ENCODE peak calls at places on chromosome 17, in six cellular contexts. One of them, this sample, is unnamed.
A peak's percentile ranks its signal among the peaks of the same experiment; 100 is the strongest.

GRCh38 chr17:30961213-30962188 is 9.3 kb upstream of the RNF135 start:
- DNase-seq in mesendoderm: no peak
- DNase-seq in H9: no peak
- DNase-seq in H1: no peak
- DNase-seq in MM.1S: peak; percentile 75
- DNase-seq in IMR-90: peak; percentile 34
- DNase-seq in this sample: no peak

GRCh38 chr17:49987681-49988441 is 7.2 kb downstream of the DLX3 start:
- DNase-seq in IMR-90: no peak
- DNase-seq in H9: peak; percentile 50
- DNase-seq in MM.1S: no peak
- DNase-seq in H1: peak; percentile 51
- DNase-seq in mesendoderm: peak; percentile 42
- DNase-seq in this sample: no peak

GRCh38 chr17:28655160-28655559 is 6.5 kb downstream of the SDF2 start:
- DNase-seq in IMR-90: no peak
- DNase-seq in H1: no peak
- DNase-seq in mesendoderm: no peak
- DNase-seq in MM.1S: peak; percentile 66
- DNase-seq in H9: no peak
- DNase-seq in this sample: no peak

GRCh38 chr17:39134878-39135277 is 16.6 kb downstream of the PLXDC1 start:
- DNase-seq in MM.1S: no peak
- DNase-seq in H9: no peak
- DNase-seq in mesendoderm: no peak
- DNase-seq in H1: no peak
- DNase-seq in IMR-90: peak; percentile 64
- DNase-seq in this sample: no peak

GRCh38 chr17:64661981-64662773 is at the start of gene SMURF2:
- DNase-seq in mesendoderm: peak; percentile 84
- DNase-seq in IMR-90: peak; percentile 61
- DNase-seq in MM.1S: peak; percentile 73
- DNase-seq in H1: peak; percentile 83
- DNase-seq in H9: peak; percentile 90
- DNase-seq in this sample: no peak

GRCh38 chr17:3917391-3917931 is 1.2 kb upstream of the P2RX1 start:
- DNase-seq in IMR-90: peak; percentile 30
- DNase-seq in H1: no peak
- DNase-seq in H9: no peak
- DNase-seq in mesendoderm: no peak
- DNase-seq in MM.1S: no peak
- DNase-seq in this sample: no peak

GRCh38 chr17:40191237-40192208 is 14.3 kb downstream of the RAPGEFL1 start:
- DNase-seq in mesendoderm: peak; percentile 85
- DNase-seq in IMR-90: peak; percentile 76
- DNase-seq in H9: peak; percentile 93
- DNase-seq in H1: peak; percentile 87
- DNase-seq in MM.1S: peak; percentile 75
- DNase-seq in this sample: no peak

GRCh38 chr17:18980682-18981384 is 23.7 kb downstream of the FAM83G start:
- DNase-seq in H1: no peak
- DNase-seq in mesendoderm: peak; percentile 72
- DNase-seq in H9: no peak
- DNase-seq in IMR-90: peak; percentile 88
- DNase-seq in MM.1S: no peak
- DNase-seq in this sample: no peak

GRCh38 chr17:978110-979093 is 1.2 kb downstream of the NXN start:
- DNase-seq in H1: peak; percentile 61
- DNase-seq in H9: no peak
- DNase-seq in IMR-90: peak; percentile 61
- DNase-seq in MM.1S: no peak
- DNase-seq in mesendoderm: peak; percentile 48
- DNase-seq in this sample: no peak

GRCh38 chr17:17549732-17550366 is 41.7 kb downstream of the PEMT start:
- DNase-seq in mesendoderm: no peak
- DNase-seq in MM.1S: no peak
- DNase-seq in H1: no peak
- DNase-seq in IMR-90: no peak
- DNase-seq in H9: no peak
- DNase-seq in this sample: no peak

GRCh38 chr17:77429985-77430752 is 289.4 kb downstream of the SEC14L1 start:
- DNase-seq in mesendoderm: peak; percentile 99
- DNase-seq in H1: peak; percentile 95
- DNase-seq in IMR-90: peak; percentile 99
- DNase-seq in MM.1S: peak; percentile 71
- DNase-seq in H9: peak; percentile 98
- DNase-seq in this sample: peak; percentile 62

GRCh38 chr17:77427471-77427991 is 286.8 kb downstream of the SEC14L1 start:
- DNase-seq in mesendoderm: no peak
- DNase-seq in MM.1S: no peak
- DNase-seq in IMR-90: peak; percentile 89
- DNase-seq in H9: no peak
- DNase-seq in H1: no peak
- DNase-seq in this sample: no peak

GRCh38 chr17:77428901-77429734 is 288.3 kb downstream of the SEC14L1 start:
- DNase-seq in H9: no peak
- DNase-seq in mesendoderm: no peak
- DNase-seq in H1: no peak
- DNase-seq in IMR-90: no peak
- DNase-seq in MM.1S: no peak
- DNase-seq in this sample: no peak

GRCh38 chr17:77428020-77428781 is 287.4 kb downstream of the SEC14L1 start:
- DNase-seq in H1: no peak
- DNase-seq in H9: no peak
- DNase-seq in mesendoderm: no peak
- DNase-seq in MM.1S: no peak
- DNase-seq in IMR-90: no peak
- DNase-seq in this sample: no peak

GRCh38 chr17:77429735-77429984 is 288.9 kb downstream of the SEC14L1 start:
- DNase-seq in H9: no peak
- DNase-seq in mesendoderm: no peak
- DNase-seq in H1: no peak
- DNase-seq in IMR-90: no peak
- DNase-seq in MM.1S: no peak
- DNase-seq in this sample: no peak
- H3K27ac ChIP-seq in H9: no peak overlapping the region
- H3K27ac ChIP-seq in mesendoderm: no peak overlapping the region
- H3K27ac ChIP-seq in H1: no peak overlapping the region
- H3K27ac ChIP-seq in IMR-90: peak overlapping the region; percentile 66
- H3K27ac ChIP-seq in MM.1S: no peak overlapping the region
- H3K27ac ChIP-seq in this sample: peak overlapping the region; percentile 41

GRCh38 chr17:48441862-48442261 is 11.8 kb upstream of the SKAP1 start:
- DNase-seq in mesendoderm: no peak
- DNase-seq in MM.1S: no peak
- DNase-seq in H9: no peak
- DNase-seq in IMR-90: no peak
- DNase-seq in H1: no peak
- DNase-seq in this sample: no peak
- H3K27ac ChIP-seq in mesendoderm: no peak overlapping the region
- H3K27ac ChIP-seq in MM.1S: peak overlapping the region; percentile 87
- H3K27ac ChIP-seq in H9: no peak overlapping the region
- H3K27ac ChIP-seq in IMR-90: no peak overlapping the region
- H3K27ac ChIP-seq in H1: no peak overlapping the region
- H3K27ac ChIP-seq in this sample: no peak overlapping the region

GRCh38 chr17:82870541-82870940 is 30.7 kb upstream of the ZNF750 start:
- DNase-seq in mesendoderm: no peak
- DNase-seq in H1: no peak
- DNase-seq in MM.1S: no peak
- DNase-seq in H9: no peak
- DNase-seq in IMR-90: no peak
- DNase-seq in this sample: no peak

GRCh38 chr17:82871056-82871775 is 31.4 kb upstream of the ZNF750 start:
- DNase-seq in IMR-90: no peak
- DNase-seq in MM.1S: no peak
- DNase-seq in mesendoderm: no peak
- DNase-seq in H9: no peak
- DNase-seq in H1: no peak
- DNase-seq in this sample: no peak

GRCh38 chr17:82872591-82873520 is 33.0 kb upstream of the ZNF750 start:
- DNase-seq in mesendoderm: no peak
- DNase-seq in MM.1S: no peak
- DNase-seq in H9: no peak
- DNase-seq in H1: no peak
- DNase-seq in IMR-90: no peak
- DNase-seq in this sample: no peak

GRCh38 chr17:82873521-82873920 is 33.7 kb upstream of the ZNF750 start:
- DNase-seq in IMR-90: no peak
- DNase-seq in MM.1S: no peak
- DNase-seq in H1: no peak
- DNase-seq in H9: no peak
- DNase-seq in mesendoderm: no peak
- DNase-seq in this sample: no peak

GRCh38 chr17:82871776-82872561 is 32.1 kb upstream of the ZNF750 start:
- DNase-seq in H1: no peak
- DNase-seq in H9: no peak
- DNase-seq in MM.1S: no peak
- DNase-seq in mesendoderm: no peak
- DNase-seq in IMR-90: no peak
- DNase-seq in this sample: no peak
- H3K27ac ChIP-seq in H1: no peak overlapping the region
- H3K27ac ChIP-seq in H9: no peak overlapping the region
- H3K27ac ChIP-seq in MM.1S: no peak overlapping the region
- H3K27ac ChIP-seq in mesendoderm: no peak overlapping the region
- H3K27ac ChIP-seq in IMR-90: no peak overlapping the region
- H3K27ac ChIP-seq in this sample: no peak overlapping the region

DNA sequence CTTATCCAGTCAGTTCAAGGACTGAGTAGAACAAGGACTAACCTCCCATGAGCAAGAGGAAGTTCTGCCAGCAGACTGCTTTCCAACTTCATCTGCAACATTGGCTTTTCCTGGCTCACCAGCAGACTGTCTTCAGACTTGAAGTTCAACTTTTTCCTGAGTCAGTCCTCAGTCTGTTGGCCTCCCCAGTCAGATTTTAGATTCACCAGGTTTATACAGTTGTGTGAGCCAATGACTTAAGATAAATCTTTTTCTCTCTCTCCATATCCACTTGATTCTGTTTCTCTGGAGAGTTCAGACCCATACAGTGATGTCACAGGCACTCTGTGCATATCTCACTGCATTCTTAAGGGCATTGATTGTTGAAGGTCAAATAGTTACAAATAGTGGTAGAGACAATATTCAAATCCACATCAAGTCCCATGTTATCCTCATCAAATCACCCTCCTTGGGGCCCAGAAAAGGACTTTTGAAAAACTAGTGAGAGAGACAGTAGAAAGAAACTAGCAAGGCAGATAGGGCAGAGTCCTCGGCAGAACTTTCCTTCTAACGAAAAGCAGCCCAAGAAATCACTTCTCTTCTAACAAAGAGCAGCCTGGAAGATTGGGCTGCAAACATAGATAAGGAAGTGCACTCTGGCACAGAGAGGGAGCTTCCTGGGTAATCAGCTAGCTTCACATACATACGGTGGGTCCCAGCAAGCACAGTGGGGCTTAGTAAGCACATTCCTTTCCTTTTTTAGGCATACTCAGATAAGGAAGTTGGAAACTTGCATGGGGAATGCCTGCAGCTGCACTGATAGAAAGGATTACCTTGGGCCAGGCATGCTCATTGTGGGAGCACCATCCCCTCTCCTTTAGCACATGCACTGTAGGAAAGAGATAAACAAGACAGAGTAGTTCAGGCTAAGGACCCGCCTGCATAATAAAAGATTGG is 132.3 kb upstream of the FAM20A start:
- DNase-seq in MM.1S: no peak
- DNase-seq in H1: no peak
- DNase-seq in IMR-90: peak; percentile 72
- DNase-seq in mesendoderm: peak; percentile 99
- DNase-seq in H9: peak; percentile 70
- DNase-seq in this sample: no peak
- H3K27ac ChIP-seq in MM.1S: no peak overlapping the region
- H3K27ac ChIP-seq in H1: peak overlapping the region; percentile 93
- H3K27ac ChIP-seq in IMR-90: peak overlapping the region; percentile 41
- H3K27ac ChIP-seq in mesendoderm: peak overlapping the region; percentile 98
- H3K27ac ChIP-seq in H9: peak overlapping the region; percentile 80
- H3K27ac ChIP-seq in this sample: no peak overlapping the region

DNA sequence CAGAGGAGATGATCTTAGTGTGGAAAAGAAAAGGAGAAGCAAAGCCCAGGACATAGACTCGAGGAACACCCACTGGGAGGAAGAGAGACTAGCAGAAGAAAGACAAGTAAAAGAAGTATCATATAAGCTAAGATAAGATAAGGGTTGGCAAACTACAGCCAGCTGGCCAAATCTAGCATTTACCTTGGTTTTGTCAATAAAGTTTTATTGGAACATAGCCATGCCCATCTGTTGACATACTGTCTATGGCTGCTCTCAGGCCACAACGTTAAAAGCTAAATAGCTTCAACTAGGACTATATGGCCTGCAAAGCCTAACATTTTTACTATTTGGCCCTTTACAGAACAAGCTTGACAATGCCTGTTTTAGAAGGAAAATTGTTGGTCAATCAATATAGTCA is 166.4 kb upstream of the AXIN2 start:
- DNase-seq in IMR-90: no peak
- DNase-seq in H9: no peak
- DNase-seq in mesendoderm: no peak
- DNase-seq in MM.1S: no peak
- DNase-seq in H1: no peak
- DNase-seq in this sample: no peak
- H3K27ac ChIP-seq in IMR-90: no peak overlapping the region
- H3K27ac ChIP-seq in H9: no peak overlapping the region
- H3K27ac ChIP-seq in mesendoderm: no peak overlapping the region
- H3K27ac ChIP-seq in MM.1S: no peak overlapping the region
- H3K27ac ChIP-seq in H1: no peak overlapping the region
- H3K27ac ChIP-seq in this sample: no peak overlapping the region

GRCh38 chr17:77842906-77843249 is 115.6 kb upstream of the TNRC6C start:
- DNase-seq in mesendoderm: no peak
- DNase-seq in IMR-90: no peak
- DNase-seq in H1: no peak
- DNase-seq in MM.1S: no peak
- DNase-seq in H9: no peak
- DNase-seq in this sample: no peak
- H3K27ac ChIP-seq in mesendoderm: no peak overlapping the region
- H3K27ac ChIP-seq in IMR-90: no peak overlapping the region
- H3K27ac ChIP-seq in H1: no peak overlapping the region
- H3K27ac ChIP-seq in MM.1S: no peak overlapping the region
- H3K27ac ChIP-seq in H9: no peak overlapping the region
- H3K27ac ChIP-seq in this sample: no peak overlapping the region

GRCh38 chr17:46832945-46833839 is 14.7 kb upstream of the WNT3 start:
- DNase-seq in IMR-90: peak; percentile 87
- DNase-seq in H9: peak; percentile 43
- DNase-seq in MM.1S: no peak
- DNase-seq in H1: no peak
- DNase-seq in mesendoderm: peak; percentile 70
- DNase-seq in this sample: peak; percentile 33
- H3K27ac ChIP-seq in IMR-90: no peak overlapping the region
- H3K27ac ChIP-seq in H9: no peak overlapping the region
- H3K27ac ChIP-seq in MM.1S: no peak overlapping the region
- H3K27ac ChIP-seq in H1: no peak overlapping the region
- H3K27ac ChIP-seq in mesendoderm: no peak overlapping the region
- H3K27ac ChIP-seq in this sample: peak overlapping the region; percentile 18

This sample was measured in caudate nucleus.